ENCODE peak calls at places on chromosome 1, in eight cellular contexts. One of them, this sample, is unnamed.

GRCh38 chr1:4617506-4617905 is 36.9 kb upstream of the AJAP1 start:
- DNase-seq in OCI-M1: no peak
- DNase-seq in T-helper 17 cell: no peak
- DNase-seq in left cardiac atrium: no peak
- DNase-seq in kidney: peak
- DNase-seq in GM12891: no peak
- DNase-seq in H9: no peak
- DNase-seq in cortex of kidney: no peak
- DNase-seq in this sample: no peak

GRCh38 chr1:116377564-116378529 is 4.8 kb downstream of the ATP1A1 start:
- DNase-seq in GM12891: no peak
- DNase-seq in T-helper 17 cell: no peak
- DNase-seq in OCI-M1: peak
- DNase-seq in H9: no peak
- DNase-seq in cortex of kidney: no peak
- DNase-seq in kidney: no peak
- DNase-seq in left cardiac atrium: peak
- DNase-seq in this sample: peak

GRCh38 chr1:110176299-110176956 is 26.1 kb downstream of the SLC6A17 start:
- DNase-seq in OCI-M1: peak
- DNase-seq in left cardiac atrium: peak
- DNase-seq in cortex of kidney: no peak
- DNase-seq in T-helper 17 cell: no peak
- DNase-seq in H9: no peak
- DNase-seq in GM12891: no peak
- DNase-seq in kidney: no peak
- DNase-seq in this sample: peak

GRCh38 chr1:101302831-101303511 is 66.2 kb downstream of the S1PR1 start:
- DNase-seq in GM12891: no peak
- DNase-seq in T-helper 17 cell: no peak
- DNase-seq in OCI-M1: no peak
- DNase-seq in kidney: no peak
- DNase-seq in cortex of kidney: no peak
- DNase-seq in H9: no peak
- DNase-seq in left cardiac atrium: no peak
- DNase-seq in this sample: no peak

GRCh38 chr1:30748098-30748698 is 9.4 kb downstream of the LAPTM5 start:
- DNase-seq in H9: no peak
- DNase-seq in cortex of kidney: no peak
- DNase-seq in left cardiac atrium: no peak
- DNase-seq in kidney: no peak
- DNase-seq in GM12891: no peak
- DNase-seq in OCI-M1: no peak
- DNase-seq in T-helper 17 cell: no peak
- DNase-seq in this sample: peak

GRCh38 chr1:182806015-182806678 is 16.6 kb downstream of the NPL start:
- DNase-seq in GM12891: no peak
- DNase-seq in left cardiac atrium: no peak
- DNase-seq in H9: peak
- DNase-seq in kidney: no peak
- DNase-seq in T-helper 17 cell: no peak
- DNase-seq in OCI-M1: no peak
- DNase-seq in cortex of kidney: no peak
- DNase-seq in this sample: no peak

GRCh38 chr1:42952353-42953001 is 6.2 kb downstream of the SLC2A1 start:
- DNase-seq in GM12891: peak
- DNase-seq in T-helper 17 cell: no peak
- DNase-seq in left cardiac atrium: no peak
- DNase-seq in kidney: peak
- DNase-seq in OCI-M1: peak
- DNase-seq in cortex of kidney: no peak
- DNase-seq in H9: no peak
- DNase-seq in this sample: no peak

GRCh38 chr1:20552728-20553571 is 577 bp downstream of the FAM43B start:
- DNase-seq in OCI-M1: no peak
- DNase-seq in kidney: peak
- DNase-seq in H9: peak
- DNase-seq in cortex of kidney: no peak
- DNase-seq in T-helper 17 cell: no peak
- DNase-seq in GM12891: peak
- DNase-seq in left cardiac atrium: no peak
- DNase-seq in this sample: no peak

GRCh38 chr1:58885998-58886397 is 102.2 kb upstream of the JUN start:
- DNase-seq in cortex of kidney: no peak
- DNase-seq in kidney: no peak
- DNase-seq in T-helper 17 cell: no peak
- DNase-seq in H9: no peak
- DNase-seq in left cardiac atrium: peak
- DNase-seq in OCI-M1: no peak
- DNase-seq in GM12891: no peak
- DNase-seq in this sample: peak

GRCh38 chr1:224498574-224499170 is 64.1 kb upstream of the WDR26 start:
- DNase-seq in left cardiac atrium: no peak
- DNase-seq in GM12891: no peak
- DNase-seq in OCI-M1: no peak
- DNase-seq in kidney: no peak
- DNase-seq in cortex of kidney: no peak
- DNase-seq in H9: peak
- DNase-seq in T-helper 17 cell: no peak
- DNase-seq in this sample: no peak

GRCh38 chr1:30749691-30750583 is 7.6 kb downstream of the LAPTM5 start:
- DNase-seq in left cardiac atrium: no peak
- DNase-seq in GM12891: no peak
- DNase-seq in kidney: peak
- DNase-seq in OCI-M1: no peak
- DNase-seq in T-helper 17 cell: peak
- DNase-seq in cortex of kidney: no peak
- DNase-seq in H9: no peak
- DNase-seq in this sample: no peak